ENCODE peak calls at places on chromosomes 6 and 20, in four cellular contexts. Z, P, W and I are unnamed samples.

GRCh38 chr6:35300848-35301247 is 3.2 kb downstream of the DEF6 start:
- DNase-seq in P (no peak), Z (no peak), W (no peak), I (no peak)

GRCh38 chr20:47866480-47866879 is 81.2 kb upstream of the SULF2 start:
- DNase-seq in W (no peak), P (no peak), Z (no peak), I (no peak)

GRCh38 chr6:82589509-82590206 is 226.0 kb downstream of the TPBG start:
- DNase-seq in Z (no peak), W (peak), P (no peak), I (no peak)

GRCh38 chr6:1527098-1527497 is 82.6 kb upstream of the FOXC1 start:
- DNase-seq in P (peak), W (peak), Z (peak), I (peak)

GRCh38 chr6:166408936-166409755 is 26.4 kb upstream of the MPC1 start:
- DNase-seq in W (no peak), Z (no peak), P (no peak), I (no peak)

GRCh38 chr6:20575125-20575524 is 40.9 kb downstream of the CDKAL1 start:
- DNase-seq in W (no peak), Z (no peak), P (no peak), I (no peak)

GRCh38 chr20:32359633-32360332 is 1.7 kb downstream of the ASXL1 start:
- DNase-seq in Z (no peak), P (no peak), W (peak), I (no peak)

GRCh38 chr6:152277826-152278247 is 359.3 kb downstream of the SYNE1 start:
- DNase-seq in P (no peak), W (no peak), Z (no peak), I (no peak)

GRCh38 chr6:99195986-99196655 is 153.4 kb downstream of the FAXC start:
- DNase-seq in P (no peak), W (no peak), Z (no peak), I (no peak)

GRCh38 chr6:159169193-159169555 is at the start of gene FNDC1:
- DNase-seq in Z (peak), P (no peak), W (no peak), I (no peak)

GRCh38 chr6:129860901-129861665 is at the start of gene TMEM244:
- DNase-seq in W (no peak), P (no peak), Z (no peak), I (no peak)

GRCh38 chr6:90362273-90362672 is 65.6 kb upstream of the BACH2 start:
- DNase-seq in P (no peak), Z (no peak), W (no peak), I (no peak)

GRCh38 chr20:43726811-43727338 is at the start of gene GTSF1L:
- DNase-seq in W (no peak), P (no peak), Z (no peak), I (no peak)

GRCh38 chr20:40869416-40870147 is 159.0 kb upstream of the TOP1 start:
- DNase-seq in P (no peak), W (no peak), Z (no peak), I (no peak)

GRCh38 chr6:169171010-169171409 is 82.6 kb downstream of the THBS2 start:
- DNase-seq in P (no peak), W (no peak), Z (no peak), I (no peak)

GRCh38 chr6:26613717-26614683 is 17.2 kb downstream of the ABT1 start:
- DNase-seq in W (no peak), P (no peak), Z (no peak), I (no peak)

GRCh38 chr6:4553387-4553786 is 222.8 kb upstream of the CDYL start:
- DNase-seq in P (no peak), W (no peak), Z (no peak), I (no peak)

GRCh38 chr20:62347151-62347404 is 20.0 kb downstream of the LAMA5 start:
- DNase-seq in P (no peak), W (no peak), Z (no peak), I (no peak)

GRCh38 chr20:56328861-56329260 is 29.9 kb upstream of the FAM210B start:
- DNase-seq in W (peak), P (no peak), Z (no peak), I (no peak)